ENCODE peak calls at places on chromosomes 1 and 21, in six cellular contexts. Z is HCT116, A is SK-N-SH, H is K562, P is H1, Y is HepG2. M is an unnamed sample.

GRCh38 chr1:156246241-156246761 is 1.6 kb downstream of the PAQR6 start:
- DNase-seq in Z (no peak), A (peak; percentile 43), H (peak; percentile 29), P (no peak), Y (no peak), M (no peak)

GRCh38 chr1:241391926-241392710 is 35.1 kb upstream of the RGS7 start:
- DNase-seq in Z (no peak), A (no peak), H (no peak), P (no peak), Y (no peak), M (peak; percentile 55)

GRCh38 chr1:207049974-207050391 is 1.0 kb downstream of the YOD1 start:
- DNase-seq in Z (no peak), A (peak; percentile 55), H (peak; percentile 68), P (no peak), Y (peak; percentile 38), M (peak; percentile 56)

GRCh38 chr21:26127918-26128317 is 42.7 kb downstream of the APP start:
- DNase-seq in Z (no peak), A (no peak), H (no peak), P (no peak), Y (no peak), M (no peak)

GRCh38 chr1:64748222-64748621 is 3.3 kb downstream of the RAVER2 start:
- DNase-seq in Z (no peak), A (no peak), H (no peak), P (no peak), Y (no peak), M (no peak)

GRCh38 chr1:243253211-243253926 is 1.7 kb downstream of the CEP170 start:
- DNase-seq in Z (no peak), A (no peak), H (peak; percentile 22), P (no peak), Y (peak; percentile 7), M (no peak)

GRCh38 chr1:12644237-12644636 is 352 bp downstream of the AADACL4 start:
- DNase-seq in Z (no peak), A (no peak), H (no peak), P (no peak), Y (no peak), M (no peak)

GRCh38 chr1:44705938-44706337 is 25.0 kb downstream of the RNU5D-1 start:
- DNase-seq in Z (no peak), A (no peak), H (no peak), P (no peak), Y (no peak), M (no peak)

GRCh38 chr21:46067505-46068201 is 30.3 kb upstream of the COL6A2 start:
- DNase-seq in Z (no peak), A (no peak), H (no peak), P (no peak), Y (no peak), M (no peak)

GRCh38 chr1:89942825-89943658 is 51.9 kb upstream of the ZNF326 start:
- DNase-seq in Z (no peak), A (peak; percentile 21), H (no peak), P (peak; percentile 43), Y (peak; percentile 96), M (no peak)
- TF ChIP-seq JUND in Z (no peak), A (no peak), H (no peak), P (no peak), Y (no peak), M (no peak)

GRCh38 chr1:89763649-89763986 is 57.2 kb upstream of the LRRC8D start:
- DNase-seq in Z (no peak), A (no peak), H (no peak), P (no peak), Y (no peak), M (no peak)

GRCh38 chr1:89760496-89760895 is 60.3 kb upstream of the LRRC8D start:
- DNase-seq in Z (no peak), A (no peak), H (no peak), P (no peak), Y (no peak), M (no peak)

GRCh38 chr1:89762801-89763648 is 57.8 kb upstream of the LRRC8D start:
- DNase-seq in Z (peak; percentile 28), A (peak; percentile 90), H (peak; percentile 89), P (peak; percentile 90), Y (peak; percentile 42), M (peak; percentile 50)

GRCh38 chr1:89761901-89762300 is 58.9 kb upstream of the LRRC8D start:
- DNase-seq in Z (no peak), A (no peak), H (no peak), P (no peak), Y (no peak), M (no peak)

DNA sequence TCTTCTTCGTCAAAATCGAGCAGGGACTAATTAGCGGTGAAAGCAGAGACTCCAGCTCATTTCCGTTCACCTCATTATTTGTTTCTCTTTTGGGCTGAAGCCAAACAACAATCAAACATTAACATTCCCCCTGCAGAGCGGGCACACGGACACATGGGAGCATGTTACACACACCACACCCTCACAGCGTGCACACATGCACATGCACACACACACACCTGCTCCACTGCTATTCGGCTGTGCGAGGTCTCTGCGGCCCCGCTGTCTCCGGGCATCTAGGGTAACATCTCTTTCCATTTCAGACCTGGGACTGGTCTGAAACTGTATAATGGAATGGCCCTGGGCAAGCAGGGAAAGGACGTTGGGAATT is 58.4 kb upstream of the LRRC8D start:
- DNase-seq in Z (no peak), A (no peak), H (no peak), P (peak; percentile 52), Y (no peak), M (no peak)
- TF ChIP-seq JUND in Z (no peak), A (no peak), H (no peak), P (no peak), Y (no peak), M (no peak)

GRCh38 chr21:35216966-35217365 is 167.9 kb upstream of the RUNX1 start:
- DNase-seq in Z (no peak), A (no peak), H (no peak), P (no peak), Y (no peak), M (no peak)
- TF ChIP-seq JUND in Z (no peak), A (no peak), H (no peak), P (no peak), Y (no peak), M (no peak)

DNA sequence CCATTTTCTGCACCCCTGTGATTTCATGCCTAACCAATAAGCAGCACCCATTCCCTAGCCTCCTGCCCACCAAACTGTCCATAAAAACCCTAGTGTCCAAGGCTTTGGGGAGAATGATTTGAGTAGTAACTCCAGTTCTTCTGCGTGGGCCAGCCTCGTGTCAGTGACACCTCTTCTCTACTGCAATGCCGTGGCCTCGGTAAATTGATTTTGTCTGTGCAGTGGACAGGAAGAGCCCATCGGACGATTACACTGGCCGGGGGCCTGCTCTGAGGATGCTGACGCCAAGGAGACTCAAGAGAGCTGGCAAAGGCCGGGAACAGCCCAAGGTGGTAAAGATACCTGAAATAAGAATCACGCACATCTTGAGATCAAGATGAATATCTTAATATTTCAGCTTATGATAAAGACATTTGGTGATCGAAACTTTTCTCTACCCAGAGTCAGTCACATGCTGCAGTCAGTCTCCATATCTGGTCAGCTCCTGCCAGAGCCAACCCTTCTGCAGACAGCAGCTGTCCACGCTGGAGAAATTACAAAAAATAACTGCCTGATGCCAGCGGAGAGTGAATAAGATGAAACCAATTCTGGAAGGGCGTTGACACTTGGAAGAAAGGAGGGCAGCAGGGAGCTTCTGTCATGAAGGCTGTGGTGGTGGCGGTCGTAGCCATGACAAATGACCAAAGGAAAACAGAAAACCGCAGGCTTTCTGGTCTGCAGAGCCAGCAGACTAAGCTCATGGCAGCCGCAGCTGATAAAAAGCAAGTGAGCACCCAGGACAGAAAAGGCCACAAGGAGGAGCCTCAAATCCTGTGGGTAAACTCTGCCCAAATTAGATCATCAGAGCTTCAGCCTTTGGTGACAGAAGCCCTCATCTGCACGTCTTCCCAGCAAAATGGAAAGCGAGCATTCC is 29.1 kb downstream of the RSPH1 start:
- DNase-seq in Z (peak; percentile 23), A (no peak), H (peak; percentile 76), P (no peak), Y (peak; percentile 6), M (peak; percentile 37)
- TF ChIP-seq JUND in Z (no peak), A (no peak), H (peak; percentile 74), P (no peak), Y (no peak), M (no peak)

GRCh38 chr1:33455537-33456301 is 16.7 kb upstream of the ZSCAN20 start:
- DNase-seq in Z (peak; percentile 80), A (peak; percentile 66), H (peak; percentile 70), P (peak; percentile 52), Y (peak; percentile 26), M (peak; percentile 48)
- TF ChIP-seq JUND in Z (no peak), A (no peak), H (no peak), P (peak; percentile 93), Y (no peak), M (no peak)

GRCh38 chr1:15617874-15618684 is 821 bp downstream of the DDI2 start:
- DNase-seq in Z (no peak), A (peak; percentile 73), H (peak; percentile 63), P (peak; percentile 71), Y (peak; percentile 74), M (peak; percentile 72)
- TF ChIP-seq JUND in Z (no peak), A (no peak), H (no peak), P (no peak), Y (peak; percentile 20), M (no peak)

DNA sequence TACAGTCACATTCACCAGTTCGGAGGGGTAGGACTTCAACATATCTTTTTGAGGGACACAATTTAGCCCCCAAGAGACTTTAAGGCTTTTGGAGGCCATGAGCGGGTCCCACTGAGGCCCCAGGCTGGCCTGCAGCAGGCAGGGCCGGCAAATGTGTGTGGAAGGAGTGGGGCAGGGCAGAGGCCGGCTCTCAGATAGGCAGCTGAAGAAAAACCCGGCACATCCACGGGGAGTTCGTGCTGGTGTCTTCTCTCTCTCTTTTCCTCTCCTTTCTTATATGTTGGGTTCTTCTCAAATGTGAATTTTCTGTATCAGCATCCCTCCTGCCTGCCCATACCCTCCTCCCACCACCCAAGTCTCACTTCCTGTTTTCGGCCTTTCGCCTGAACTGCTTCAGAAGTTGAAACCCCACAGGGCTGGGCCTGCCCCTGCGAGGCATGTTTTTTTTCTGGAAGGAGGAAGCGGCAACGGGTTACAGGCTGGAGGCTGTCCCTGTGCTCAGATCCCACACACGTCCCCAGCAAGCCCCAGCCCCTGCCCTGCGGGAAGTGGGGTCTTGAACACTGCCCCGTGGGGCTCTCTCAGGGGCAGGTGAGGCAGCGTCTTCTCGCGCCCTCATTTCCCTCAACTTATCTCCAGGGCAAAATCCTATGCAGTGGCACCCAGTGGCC is 9.8 kb upstream of the UMODL1 start:
- DNase-seq in Z (no peak), A (no peak), H (no peak), P (no peak), Y (no peak), M (no peak)
- TF ChIP-seq JUND in Z (no peak), A (no peak), H (no peak), P (no peak), Y (no peak), M (no peak)